ENCODE peak calls at places on chromosomes 5 and 9, in four cellular contexts. O is HEK293T, C is GM12878, N is K562. K is an unnamed sample.

GRCh38 chr9:71767421-71768321 is 642 bp downstream of the CEMIP2 start:
- DNase-seq in C (no peak), N (no peak), O (no peak), K (no peak)

GRCh38 chr9:116594552-116594951 is 92.6 kb upstream of the TRIM32 start:
- DNase-seq in N (no peak), O (no peak), C (no peak), K (no peak)

GRCh38 chr9:76646249-76646648 is 118.0 kb upstream of the PCA3 start:
- DNase-seq in C (no peak), O (peak), N (no peak), K (no peak)

GRCh38 chr9:34279431-34279830 is 49.6 kb downstream of the KIF24 start:
- DNase-seq in N (no peak), O (no peak), C (no peak), K (no peak)

GRCh38 chr5:136028782-136029742 is at the start of gene TGFBI:
- DNase-seq in N (peak), C (no peak), O (no peak), K (peak)

GRCh38 chr5:463301-463700 is 20.3 kb downstream of the EXOC3 start:
- DNase-seq in C (no peak), O (no peak), N (no peak), K (no peak)

GRCh38 chr9:83304686-83305085 is 233.5 kb downstream of the FRMD3 start:
- DNase-seq in C (no peak), N (no peak), O (no peak), K (no peak)

GRCh38 chr5:68478306-68479091 is 262.9 kb downstream of the PIK3R1 start:
- DNase-seq in C (no peak), N (no peak), O (no peak), K (no peak)

GRCh38 chr5:124806026-124806856 is 59.8 kb upstream of the ZNF608 start:
- DNase-seq in O (peak), N (peak), C (no peak), K (peak)

GRCh38 chr9:122334916-122335315 is 35.9 kb upstream of the PTGS1 start:
- DNase-seq in O (no peak), N (no peak), C (no peak), K (no peak)

GRCh38 chr5:135567661-135568060 is 11.1 kb downstream of the CXCL14 start:
- DNase-seq in N (no peak), C (no peak), O (no peak), K (no peak)

GRCh38 chr5:178238711-178239592 is 6.3 kb upstream of the PHYKPL start:
- DNase-seq in C (no peak), N (no peak), O (no peak), K (no peak)

GRCh38 chr9:79023134-79023577 is 548.6 kb upstream of the TLE4 start:
- DNase-seq in O (no peak), N (no peak), C (no peak), K (no peak)

GRCh38 chr5:57302164-57302563 is 128.3 kb downstream of the GPBP1 start:
- DNase-seq in O (no peak), C (peak), N (no peak), K (peak)

GRCh38 chr5:117701067-117701466 is 1126.4 kb upstream of the SEMA6A start:
- DNase-seq in C (no peak), O (no peak), N (no peak), K (no peak)

GRCh38 chr9:14616188-14616982 is 76.8 kb downstream of the ZDHHC21 start:
- DNase-seq in O (peak), N (no peak), C (no peak), K (peak)

GRCh38 chr5:138949988-138950387 is 74.9 kb upstream of the LRRTM2 start:
- DNase-seq in C (no peak), N (no peak), O (no peak), K (no peak)

GRCh38 chr9:105331160-105331559 is 86.7 kb downstream of the SLC44A1 start:
- DNase-seq in N (no peak), C (no peak), O (no peak), K (no peak)

GRCh38 chr9:86042226-86042625 is 57.1 kb downstream of the GOLM1 start:
- DNase-seq in O (no peak), N (no peak), C (no peak), K (no peak)

GRCh38 chr5:30607301-30607700 is 586.2 kb upstream of the CDH6 start:
- DNase-seq in C (no peak), O (no peak), N (no peak), K (peak)

GRCh38 chr9:98142182-98142924 is 23.3 kb upstream of the TRIM14 start:
- DNase-seq in O (no peak), C (no peak), N (no peak), K (peak)

GRCh38 chr5:106094128-106094726 is 1576.5 kb downstream of the EFNA5 start:
- DNase-seq in C (peak), O (no peak), N (no peak), K (no peak)

GRCh38 chr5:117488976-117489500 is 914.4 kb upstream of the SEMA6A start:
- DNase-seq in N (no peak), C (no peak), O (no peak), K (no peak)

GRCh38 chr5:107331882-107332281 is 338.9 kb downstream of the EFNA5 start:
- DNase-seq in N (no peak), C (no peak), O (no peak), K (no peak)

GRCh38 chr9:13239208-13239607 is 40.3 kb downstream of the MPDZ start:
- DNase-seq in O (no peak), C (no peak), N (no peak), K (no peak)

GRCh38 chr5:135308245-135308644 is 90.8 kb downstream of the MACROH2A1 start:
- DNase-seq in O (no peak), C (no peak), N (no peak), K (no peak)

GRCh38 chr5:120103498-120103897 is 360.6 kb upstream of the PRR16 start:
- DNase-seq in O (no peak), C (no peak), N (no peak), K (no peak)
- TF ChIP-seq FOXK2 in O (no peak), C (no peak), N (no peak), K (no peak)

GRCh38 chr9:131288217-131288616 is 1.3 kb upstream of the PLPP7 start:
- DNase-seq in O (no peak), C (no peak), N (no peak), K (no peak)

GRCh38 chr9:131290767-131291370 is 1.3 kb downstream of the PLPP7 start:
- DNase-seq in C (no peak), N (no peak), O (no peak), K (no peak)

GRCh38 chr9:131290039-131290766 is 680 bp downstream of the PLPP7 start:
- DNase-seq in O (no peak), C (no peak), N (no peak), K (no peak)

GRCh38 chr9:131287366-131287765 is 2.2 kb upstream of the PLPP7 start:
- DNase-seq in C (no peak), O (no peak), N (no peak), K (no peak)

GRCh38 chr9:131289301-131290038 is at the start of gene PLPP7:
- DNase-seq in C (no peak), O (peak), N (peak), K (peak)
- TF ChIP-seq FOXK2 in C (no peak), O (no peak), N (no peak), K (no peak)

GRCh38 chr9:128829477-128830251 is at the start of gene SPOUT1:
- DNase-seq in C (peak), O (peak), N (peak), K (peak)
- TF ChIP-seq FOXK2 in C (no peak), O (no peak), N (peak), K (no peak)

DNA sequence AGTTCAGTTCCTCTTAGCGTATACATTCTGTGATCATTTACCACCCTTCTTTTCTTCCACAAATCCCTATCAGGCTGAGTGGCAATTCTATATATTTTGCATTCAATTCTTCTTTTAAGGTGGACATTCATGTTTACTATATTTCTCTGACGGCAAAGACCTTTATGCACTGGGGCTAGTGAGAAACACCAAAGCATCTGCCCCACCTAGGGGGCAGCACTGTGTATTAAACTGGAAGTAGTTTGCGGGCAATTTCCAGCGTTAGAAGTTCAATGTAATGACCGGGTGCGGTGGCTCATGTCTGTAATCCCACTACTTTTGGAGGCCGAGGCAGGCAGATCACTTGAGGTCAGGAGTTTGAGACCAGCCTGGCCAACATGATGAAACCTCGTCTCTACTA is 27.9 kb upstream of the FBXL7 start:
- DNase-seq in O (no peak), C (no peak), N (no peak), K (no peak)
- TF ChIP-seq FOXK2 in O (no peak), C (no peak), N (no peak), K (no peak)

GRCh38 chr9:27770541-27770940 is 197.3 kb upstream of the C9orf72 start:
- DNase-seq in O (no peak), C (no peak), N (no peak), K (no peak)

GRCh38 chr9:27768781-27769180 is 195.5 kb upstream of the C9orf72 start:
- DNase-seq in O (no peak), N (no peak), C (no peak), K (no peak)

GRCh38 chr9:27765931-27766835 is 192.9 kb upstream of the C9orf72 start:
- DNase-seq in N (no peak), C (no peak), O (no peak), K (no peak)

GRCh38 chr9:27771803-27772545 is 198.7 kb upstream of the C9orf72 start:
- DNase-seq in C (no peak), N (no peak), O (no peak), K (no peak)
- TF ChIP-seq FOXK2 in C (no peak), N (no peak), O (no peak), K (no peak)

DNA sequence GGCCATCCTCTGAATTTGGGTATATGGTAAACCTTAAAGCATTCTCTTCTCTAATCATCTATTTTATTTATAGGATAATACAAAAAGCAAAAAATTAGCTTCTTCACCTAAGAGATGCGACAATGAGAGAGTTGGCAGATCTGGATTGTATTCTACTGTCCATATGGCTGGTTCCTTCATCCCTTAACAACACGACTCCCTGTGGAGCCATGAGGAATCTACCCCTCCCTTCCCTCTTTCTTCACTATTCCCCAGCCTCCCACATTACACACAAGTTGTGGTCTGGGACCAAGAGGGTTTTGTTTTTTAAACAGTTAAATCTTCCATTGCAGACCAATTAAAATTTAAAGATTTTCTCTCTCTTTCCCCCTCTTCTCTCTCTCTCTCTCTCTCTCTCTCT is 294.7 kb downstream of the SLIT3 start:
- DNase-seq in O (no peak), C (no peak), N (no peak), K (no peak)
- TF ChIP-seq FOXK2 in O (no peak), C (no peak), N (no peak), K (no peak)

GRCh38 chr9:91143162-91143561 is 218.6 kb downstream of the AUH start:
- DNase-seq in O (no peak), C (no peak), N (no peak), K (no peak)
- TF ChIP-seq FOXK2 in O (no peak), C (no peak), N (no peak), K (no peak)

GRCh38 chr9:9352877-9353481 is 1259.8 kb downstream of the PTPRD start:
- DNase-seq in N (peak), C (no peak), O (no peak), K (no peak)
- TF ChIP-seq FOXK2 in N (no peak), C (no peak), O (no peak), K (no peak)

K was measured in HepG2.